ENCODE peak calls at places on chromosomes 4 and X, in six cellular contexts. M is AG09309; W is stimulated activated CD4-positive, alpha-beta T cell treated with anti-CD3 and anti-CD28 coated beads, Interleukin-1b, Interleukin-23, amount 100 ng/mL, for 24 hours; B is activated effector memory CD4-positive, alpha-beta T cell treated with Interleukin-2 at 50 U/mL for 16 hours; S is naive thymus-derived CD4-positive, alpha-beta T cell; O is ecto neural progenitor cell. V is an unnamed sample.

GRCh38 chrX:30576881-30577280 is 685 bp downstream of the TASL start:
- DNase-seq in M (no peak), W (no peak), B (no peak), S (no peak), O (no peak), V (peak)

GRCh38 chrX:48648299-48648698 is 35.3 kb upstream of the WAS start:
- DNase-seq in M (peak), W (no peak), B (peak), S (no peak), O (no peak), V (peak)

GRCh38 chr4:60897415-60897814 is 302.7 kb upstream of the ADGRL3 start:
- DNase-seq in M (no peak), W (no peak), B (no peak), S (no peak), O (no peak), V (no peak)

GRCh38 chr4:47930971-47931804 is 16.8 kb upstream of the NFXL1 start:
- DNase-seq in M (peak), W (no peak), B (no peak), S (no peak), O (no peak), V (no peak)

GRCh38 chrX:149371984-149372383 is 133.1 kb downstream of the IDS start:
- DNase-seq in M (no peak), W (no peak), B (no peak), S (no peak), O (no peak), V (no peak)

GRCh38 chr4:186016796-186017195 is 52.2 kb upstream of the TLR3 start:
- DNase-seq in M (no peak), W (no peak), B (no peak), S (no peak), O (no peak), V (no peak)

GRCh38 chr4:29717658-29718057 is 1002.5 kb upstream of the PCDH7 start:
- DNase-seq in M (no peak), W (no peak), B (no peak), S (no peak), O (no peak), V (no peak)

GRCh38 chrX:135327299-135327698 is 18.0 kb downstream of the ETDC start:
- DNase-seq in M (peak), W (no peak), B (no peak), S (no peak), O (no peak), V (no peak)

GRCh38 chr4:113673450-113673849 is 88.1 kb downstream of the CAMK2D start:
- DNase-seq in M (no peak), W (no peak), B (no peak), S (no peak), O (peak), V (no peak)

GRCh38 chrX:10617964-10618342 is 2.4 kb downstream of the MID1 start:
- DNase-seq in M (no peak), W (no peak), B (no peak), S (no peak), O (no peak), V (no peak)

GRCh38 chrX:43349363-43349762 is 306.7 kb upstream of the MAOA start:
- DNase-seq in M (no peak), W (no peak), B (peak), S (no peak), O (peak), V (peak)

GRCh38 chr4:169305651-169306050 is 34.9 kb upstream of the SH3RF1 start:
- DNase-seq in M (no peak), W (no peak), B (no peak), S (no peak), O (no peak), V (no peak)

GRCh38 chrX:132219343-132219768 is at the start of gene RAP2C:
- DNase-seq in M (peak), W (no peak), B (peak), S (peak), O (peak), V (peak)

GRCh38 chrX:9700555-9700954 is 65.1 kb downstream of the GPR143 start:
- DNase-seq in M (no peak), W (no peak), B (no peak), S (no peak), O (no peak), V (no peak)

GRCh38 chr4:73222466-73223257 is 35.9 kb downstream of the ANKRD17 start:
- DNase-seq in M (peak), W (no peak), B (peak), S (no peak), O (peak), V (peak)

GRCh38 chr4:176635372-176636261 is 157.1 kb downstream of the VEGFC start:
- DNase-seq in M (peak), W (no peak), B (no peak), S (no peak), O (no peak), V (peak)

GRCh38 chr4:87046111-87046510 is 111.3 kb downstream of the AFF1 start:
- DNase-seq in M (peak), W (no peak), B (no peak), S (no peak), O (no peak), V (no peak)

GRCh38 chr4:146472404-146472803 is 49.3 kb downstream of the SLC10A7 start:
- DNase-seq in M (no peak), W (no peak), B (no peak), S (no peak), O (no peak), V (peak)

GRCh38 chr4:21083413-21083812 is 383.2 kb downstream of the PACRGL start:
- DNase-seq in M (no peak), W (no peak), B (no peak), S (no peak), O (no peak), V (no peak)

GRCh38 chr4:174314770-174315169 is 31.1 kb downstream of the CEP44 start:
- DNase-seq in M (peak), W (no peak), B (no peak), S (no peak), O (no peak), V (no peak)

GRCh38 chr4:109574443-109574850 is 14.4 kb downstream of the MCUB start:
- DNase-seq in M (no peak), W (no peak), B (no peak), S (no peak), O (no peak), V (no peak)

GRCh38 chr4:89289312-89289711 is 18.3 kb downstream of the GPRIN3 start:
- DNase-seq in M (no peak), W (no peak), B (no peak), S (no peak), O (no peak), V (no peak)

GRCh38 chrX:1385824-1386223 is 6.1 kb downstream of the SLC25A6 start:
- DNase-seq in M (no peak), W (no peak), B (no peak), S (no peak), O (no peak), V (no peak)

GRCh38 chr4:87251104-87251503 is 30.7 kb upstream of the KLHL8 start:
- DNase-seq in M (no peak), W (no peak), B (no peak), S (no peak), O (no peak), V (no peak)

GRCh38 chrX:13666836-13667235 is 13.9 kb downstream of the TCEANC start:
- DNase-seq in M (no peak), W (no peak), B (no peak), S (no peak), O (no peak), V (no peak)

GRCh38 chr4:16916719-16917337 is 18.4 kb upstream of the LDB2 start:
- DNase-seq in M (no peak), W (peak), B (peak), S (peak), O (peak), V (no peak)

GRCh38 chr4:174352405-174352804 is 68.7 kb downstream of the CEP44 start:
- DNase-seq in M (no peak), W (no peak), B (no peak), S (no peak), O (no peak), V (no peak)

GRCh38 chr4:1470393-1470670 is 64.1 kb upstream of the NKX1-1 start:
- DNase-seq in M (no peak), W (no peak), B (no peak), S (no peak), O (no peak), V (no peak)

V was measured in retina.